ENCODE peak calls at places on chromosome 22, in seven cellular contexts. One of them, this sample, is unnamed.

GRCh38 chr22:39789794-39790193 is 103.8 kb downstream of the ENTHD1 start:
- DNase-seq in cardiac fibroblast: no peak
- DNase-seq in pons: no peak
- DNase-seq in sigmoid colon: no peak
- DNase-seq in AG10803: no peak
- DNase-seq in RPMI7951: no peak
- DNase-seq in astrocyte of the cerebellum: no peak
- DNase-seq in this sample: peak; percentile 65

GRCh38 chr22:27669798-27670599 is 131.6 kb downstream of the MN1 start:
- DNase-seq in cardiac fibroblast: peak; percentile 55
- DNase-seq in pons: no peak
- DNase-seq in sigmoid colon: no peak
- DNase-seq in AG10803: no peak
- DNase-seq in RPMI7951: peak; percentile 46
- DNase-seq in astrocyte of the cerebellum: no peak
- DNase-seq in this sample: no peak

GRCh38 chr22:24093855-24094254 is 82.8 kb downstream of the CABIN1 start:
- DNase-seq in cardiac fibroblast: no peak
- DNase-seq in pons: no peak
- DNase-seq in sigmoid colon: peak; percentile 11
- DNase-seq in AG10803: no peak
- DNase-seq in RPMI7951: no peak
- DNase-seq in astrocyte of the cerebellum: no peak
- DNase-seq in this sample: no peak

GRCh38 chr22:30266445-30267381 is at the start of gene OSM:
- DNase-seq in cardiac fibroblast: no peak
- DNase-seq in pons: peak; percentile 53
- DNase-seq in sigmoid colon: peak; percentile 82
- DNase-seq in AG10803: no peak
- DNase-seq in RPMI7951: no peak
- DNase-seq in astrocyte of the cerebellum: no peak
- DNase-seq in this sample: peak; percentile 62

GRCh38 chr22:38038890-38039812 is 18.1 kb upstream of the PICK1 start:
- DNase-seq in cardiac fibroblast: no peak
- DNase-seq in pons: peak; percentile 25
- DNase-seq in sigmoid colon: no peak
- DNase-seq in AG10803: no peak
- DNase-seq in RPMI7951: no peak
- DNase-seq in astrocyte of the cerebellum: no peak
- DNase-seq in this sample: no peak

GRCh38 chr22:37028692-37029674 is 9.4 kb downstream of the MPST start:
- DNase-seq in cardiac fibroblast: no peak
- DNase-seq in pons: no peak
- DNase-seq in sigmoid colon: no peak
- DNase-seq in AG10803: no peak
- DNase-seq in RPMI7951: no peak
- DNase-seq in astrocyte of the cerebellum: no peak
- DNase-seq in this sample: peak; percentile 23

GRCh38 chr22:37806409-37807338 is 1.1 kb upstream of the GCAT start:
- DNase-seq in cardiac fibroblast: peak; percentile 32
- DNase-seq in pons: no peak
- DNase-seq in sigmoid colon: peak; percentile 75
- DNase-seq in AG10803: peak; percentile 45
- DNase-seq in RPMI7951: peak; percentile 46
- DNase-seq in astrocyte of the cerebellum: peak; percentile 47
- DNase-seq in this sample: peak; percentile 49

GRCh38 chr22:39243443-39244072 is 1.2 kb downstream of the PDGFB start:
- DNase-seq in cardiac fibroblast: no peak
- DNase-seq in pons: no peak
- DNase-seq in sigmoid colon: no peak
- DNase-seq in AG10803: no peak
- DNase-seq in RPMI7951: no peak
- DNase-seq in astrocyte of the cerebellum: no peak
- DNase-seq in this sample: no peak

GRCh38 chr22:20605328-20605727 is 97.9 kb downstream of the MED15 start:
- DNase-seq in cardiac fibroblast: no peak
- DNase-seq in pons: no peak
- DNase-seq in sigmoid colon: no peak
- DNase-seq in AG10803: no peak
- DNase-seq in RPMI7951: no peak
- DNase-seq in astrocyte of the cerebellum: no peak
- DNase-seq in this sample: no peak

GRCh38 chr22:32233091-32233490 is 22.1 kb downstream of the SLC5A4 start:
- DNase-seq in cardiac fibroblast: no peak
- DNase-seq in pons: peak; percentile 56
- DNase-seq in sigmoid colon: no peak
- DNase-seq in AG10803: no peak
- DNase-seq in RPMI7951: peak; percentile 3
- DNase-seq in astrocyte of the cerebellum: no peak
- DNase-seq in this sample: no peak